ENCODE peak calls at places on chromosomes 7 and 10, in five cellular contexts. S is breast epithelium; F is activated CD4-positive, alpha-beta T cell treated with anti-CD3 and anti-CD28 coated beads, Interleukin-2, amount 50 U/mL, for 1 hour; I is cardiac muscle cell; D is effector CD4-positive, alpha-beta T cell. Y is an unnamed sample.

GRCh38 chr10:14365231-14365744 is 34.6 kb upstream of the FRMD4A start:
- DNase-seq in S (no peak), F (no peak), I (no peak), D (no peak), Y (peak)

GRCh38 chr7:116969371-116969902 is 16.1 kb downstream of the ST7 start:
- DNase-seq in S (no peak), F (no peak), I (no peak), D (no peak), Y (no peak)

GRCh38 chr10:33801705-33802104 is 467.2 kb upstream of the NRP1 start:
- DNase-seq in S (no peak), F (no peak), I (no peak), D (no peak), Y (peak)

GRCh38 chr7:24722386-24723177 is 34.7 kb downstream of the GSDME start:
- DNase-seq in S (no peak), F (no peak), I (peak), D (no peak), Y (no peak)

GRCh38 chr7:126079151-126079550 is 1149.5 kb upstream of the POT1 start:
- DNase-seq in S (no peak), F (no peak), I (no peak), D (no peak), Y (no peak)

GRCh38 chr7:135964791-135965190 is 12.4 kb downstream of the MTPN start:
- DNase-seq in S (no peak), F (no peak), I (no peak), D (no peak), Y (no peak)

GRCh38 chr7:148382585-148382984 is 208.0 kb upstream of the C7orf33 start:
- DNase-seq in S (no peak), F (no peak), I (no peak), D (no peak), Y (no peak)

GRCh38 chr7:83366629-83367028 is 203.9 kb upstream of the PCLO start:
- DNase-seq in S (no peak), F (no peak), I (no peak), D (no peak), Y (no peak)

GRCh38 chr10:31878486-31878885 is 50.1 kb downstream of the ARHGAP12 start:
- DNase-seq in S (no peak), F (no peak), I (no peak), D (no peak), Y (no peak)

GRCh38 chr10:11010582-11010981 is 7.1 kb upstream of the CELF2 start:
- DNase-seq in S (no peak), F (no peak), I (no peak), D (no peak), Y (no peak)

GRCh38 chr7:27165089-27165654 is at the start of gene HOXA9:
- DNase-seq in S (peak), F (no peak), I (no peak), D (no peak), Y (peak)

GRCh38 chr10:117743517-117743916 is 201.0 kb downstream of the EMX2 start:
- DNase-seq in S (no peak), F (no peak), I (no peak), D (no peak), Y (no peak)

GRCh38 chr10:5544216-5544805 is 19.6 kb downstream of the CALML3 start:
- DNase-seq in S (peak), F (no peak), I (no peak), D (no peak), Y (no peak)

GRCh38 chr7:117673367-117673766 is 193.5 kb downstream of the CFTR start:
- DNase-seq in S (no peak), F (no peak), I (peak), D (no peak), Y (no peak)

GRCh38 chr10:126972622-126973414 is 67.6 kb downstream of the DOCK1 start:
- DNase-seq in S (peak), F (no peak), I (no peak), D (no peak), Y (peak)

GRCh38 chr7:8115547-8116402 is 146.2 kb downstream of the ICA1 start:
- DNase-seq in S (no peak), F (no peak), I (no peak), D (no peak), Y (no peak)

GRCh38 chr10:78215645-78216044 is 182.0 kb downstream of the RPS24 start:
- DNase-seq in S (peak), F (no peak), I (peak), D (no peak), Y (peak)

GRCh38 chr7:25805027-25805687 is 346.8 kb upstream of the NFE2L3 start:
- DNase-seq in S (peak), F (no peak), I (no peak), D (no peak), Y (peak)

GRCh38 chr7:150898475-150899011 is 46.2 kb downstream of the AOC1 start:
- DNase-seq in S (peak), F (peak), I (peak), D (peak), Y (peak)

GRCh38 chr7:71135663-71136062 is 3.7 kb downstream of the GALNT17 start:
- DNase-seq in S (no peak), F (no peak), I (no peak), D (no peak), Y (no peak)

GRCh38 chr7:50393076-50393475 is 57.1 kb downstream of the FIGNL1 start:
- DNase-seq in S (no peak), F (peak), I (no peak), D (no peak), Y (no peak)

GRCh38 chr10:20855398-20856038 is 41.6 kb downstream of the NEBL start:
- DNase-seq in S (no peak), F (no peak), I (no peak), D (no peak), Y (peak)

GRCh38 chr7:87354749-87355148 is 9.3 kb downstream of the CROT start:
- DNase-seq in S (no peak), F (no peak), I (no peak), D (no peak), Y (peak)

GRCh38 chr7:157150825-157151412 is 12.2 kb downstream of the UBE3C start:
- DNase-seq in S (no peak), F (no peak), I (peak), D (no peak), Y (peak)